ENCODE peak calls at places on chromosomes 16 and 17, in nine cellular contexts. One of them, this sample, is unnamed.

GRCh38 chr16:66904846-66905632 is 13.6 kb downstream of the CDH16 start:
- DNase-seq in activated naive CD8-positive, alpha-beta T cell treated with anti-CD3 and anti-CD28 coated beads for 36 hours: no peak
- DNase-seq in memory B cell: no peak
- DNase-seq in SK-N-DZ: no peak
- DNase-seq in body of pancreas: no peak
- DNase-seq in putamen: no peak
- DNase-seq in neural progenitor cell: no peak
- DNase-seq in NCI-H2081 treated with DMSO at 0.1 percent for 48 hours: no peak
- DNase-seq in skeletal muscle cell: no peak
- DNase-seq in this sample: no peak

GRCh38 chr17:65123757-65124675 is 13.2 kb upstream of the RGS9 start:
- DNase-seq in SK-N-DZ: no peak
- DNase-seq in putamen: no peak
- DNase-seq in NCI-H2081 treated with DMSO at 0.1 percent for 48 hours: no peak
- DNase-seq in body of pancreas: no peak
- DNase-seq in activated naive CD8-positive, alpha-beta T cell treated with anti-CD3 and anti-CD28 coated beads for 36 hours: no peak
- DNase-seq in skeletal muscle cell: no peak
- DNase-seq in neural progenitor cell: no peak
- DNase-seq in memory B cell: no peak
- DNase-seq in this sample: no peak

GRCh38 chr17:65584604-65585521 is 23.4 kb upstream of the AXIN2 start:
- DNase-seq in neural progenitor cell: no peak
- DNase-seq in putamen: no peak
- DNase-seq in SK-N-DZ: no peak
- DNase-seq in memory B cell: no peak
- DNase-seq in body of pancreas: peak
- DNase-seq in activated naive CD8-positive, alpha-beta T cell treated with anti-CD3 and anti-CD28 coated beads for 36 hours: no peak
- DNase-seq in skeletal muscle cell: no peak
- DNase-seq in NCI-H2081 treated with DMSO at 0.1 percent for 48 hours: no peak
- DNase-seq in this sample: peak

GRCh38 chr17:11583306-11583992 is 14.8 kb upstream of the DNAH9 start:
- DNase-seq in memory B cell: no peak
- DNase-seq in activated naive CD8-positive, alpha-beta T cell treated with anti-CD3 and anti-CD28 coated beads for 36 hours: no peak
- DNase-seq in neural progenitor cell: no peak
- DNase-seq in NCI-H2081 treated with DMSO at 0.1 percent for 48 hours: no peak
- DNase-seq in body of pancreas: no peak
- DNase-seq in putamen: no peak
- DNase-seq in SK-N-DZ: no peak
- DNase-seq in skeletal muscle cell: no peak
- DNase-seq in this sample: no peak

GRCh38 chr16:71727545-71728324 is 3.2 kb upstream of the PHLPP2 start:
- DNase-seq in activated naive CD8-positive, alpha-beta T cell treated with anti-CD3 and anti-CD28 coated beads for 36 hours: no peak
- DNase-seq in NCI-H2081 treated with DMSO at 0.1 percent for 48 hours: no peak
- DNase-seq in putamen: no peak
- DNase-seq in body of pancreas: no peak
- DNase-seq in memory B cell: no peak
- DNase-seq in neural progenitor cell: no peak
- DNase-seq in skeletal muscle cell: no peak
- DNase-seq in SK-N-DZ: no peak
- DNase-seq in this sample: no peak

GRCh38 chr17:82301916-82302497 is 15.4 kb downstream of the CD7 start:
- DNase-seq in skeletal muscle cell: no peak
- DNase-seq in putamen: no peak
- DNase-seq in memory B cell: no peak
- DNase-seq in neural progenitor cell: no peak
- DNase-seq in activated naive CD8-positive, alpha-beta T cell treated with anti-CD3 and anti-CD28 coated beads for 36 hours: peak
- DNase-seq in body of pancreas: no peak
- DNase-seq in NCI-H2081 treated with DMSO at 0.1 percent for 48 hours: no peak
- DNase-seq in SK-N-DZ: no peak
- DNase-seq in this sample: no peak

GRCh38 chr17:15351925-15352324 is 10.5 kb upstream of the TEKT3 start:
- DNase-seq in body of pancreas: peak
- DNase-seq in memory B cell: no peak
- DNase-seq in NCI-H2081 treated with DMSO at 0.1 percent for 48 hours: no peak
- DNase-seq in neural progenitor cell: no peak
- DNase-seq in putamen: no peak
- DNase-seq in skeletal muscle cell: peak
- DNase-seq in SK-N-DZ: no peak
- DNase-seq in activated naive CD8-positive, alpha-beta T cell treated with anti-CD3 and anti-CD28 coated beads for 36 hours: no peak
- DNase-seq in this sample: peak

GRCh38 chr17:66538776-66539175 is 236.4 kb downstream of the PRKCA start:
- DNase-seq in neural progenitor cell: no peak
- DNase-seq in body of pancreas: no peak
- DNase-seq in memory B cell: no peak
- DNase-seq in NCI-H2081 treated with DMSO at 0.1 percent for 48 hours: no peak
- DNase-seq in SK-N-DZ: no peak
- DNase-seq in putamen: no peak
- DNase-seq in skeletal muscle cell: no peak
- DNase-seq in activated naive CD8-positive, alpha-beta T cell treated with anti-CD3 and anti-CD28 coated beads for 36 hours: no peak
- DNase-seq in this sample: no peak

GRCh38 chr16:86167061-86167460 is 268.1 kb downstream of the IRF8 start:
- DNase-seq in body of pancreas: no peak
- DNase-seq in skeletal muscle cell: no peak
- DNase-seq in memory B cell: no peak
- DNase-seq in activated naive CD8-positive, alpha-beta T cell treated with anti-CD3 and anti-CD28 coated beads for 36 hours: no peak
- DNase-seq in putamen: no peak
- DNase-seq in neural progenitor cell: no peak
- DNase-seq in SK-N-DZ: no peak
- DNase-seq in NCI-H2081 treated with DMSO at 0.1 percent for 48 hours: no peak
- DNase-seq in this sample: no peak

GRCh38 chr16:56352351-56353053 is 72.8 kb downstream of the AMFR start:
- DNase-seq in body of pancreas: no peak
- DNase-seq in NCI-H2081 treated with DMSO at 0.1 percent for 48 hours: no peak
- DNase-seq in neural progenitor cell: no peak
- DNase-seq in SK-N-DZ: no peak
- DNase-seq in memory B cell: no peak
- DNase-seq in skeletal muscle cell: no peak
- DNase-seq in putamen: no peak
- DNase-seq in activated naive CD8-positive, alpha-beta T cell treated with anti-CD3 and anti-CD28 coated beads for 36 hours: no peak
- DNase-seq in this sample: no peak

GRCh38 chr16:46688101-46688656 is 799 bp downstream of the VPS35 start:
- DNase-seq in memory B cell: peak
- DNase-seq in neural progenitor cell: no peak
- DNase-seq in SK-N-DZ: no peak
- DNase-seq in NCI-H2081 treated with DMSO at 0.1 percent for 48 hours: no peak
- DNase-seq in activated naive CD8-positive, alpha-beta T cell treated with anti-CD3 and anti-CD28 coated beads for 36 hours: no peak
- DNase-seq in skeletal muscle cell: no peak
- DNase-seq in putamen: peak
- DNase-seq in body of pancreas: peak
- DNase-seq in this sample: no peak

GRCh38 chr16:65229191-65229662 is 107.4 kb upstream of the CDH11 start:
- DNase-seq in skeletal muscle cell: no peak
- DNase-seq in NCI-H2081 treated with DMSO at 0.1 percent for 48 hours: no peak
- DNase-seq in body of pancreas: no peak
- DNase-seq in activated naive CD8-positive, alpha-beta T cell treated with anti-CD3 and anti-CD28 coated beads for 36 hours: no peak
- DNase-seq in memory B cell: no peak
- DNase-seq in putamen: no peak
- DNase-seq in neural progenitor cell: no peak
- DNase-seq in SK-N-DZ: no peak
- DNase-seq in this sample: no peak

GRCh38 chr17:37493249-37494027 is 3.7 kb downstream of the DUSP14 start:
- DNase-seq in activated naive CD8-positive, alpha-beta T cell treated with anti-CD3 and anti-CD28 coated beads for 36 hours: no peak
- DNase-seq in NCI-H2081 treated with DMSO at 0.1 percent for 48 hours: no peak
- DNase-seq in memory B cell: no peak
- DNase-seq in SK-N-DZ: no peak
- DNase-seq in skeletal muscle cell: peak
- DNase-seq in neural progenitor cell: no peak
- DNase-seq in body of pancreas: no peak
- DNase-seq in putamen: no peak
- DNase-seq in this sample: peak

GRCh38 chr17:80348551-80349436 is 66.2 kb upstream of the ENDOV start:
- DNase-seq in body of pancreas: no peak
- DNase-seq in putamen: no peak
- DNase-seq in memory B cell: no peak
- DNase-seq in SK-N-DZ: no peak
- DNase-seq in neural progenitor cell: no peak
- DNase-seq in NCI-H2081 treated with DMSO at 0.1 percent for 48 hours: no peak
- DNase-seq in skeletal muscle cell: peak
- DNase-seq in activated naive CD8-positive, alpha-beta T cell treated with anti-CD3 and anti-CD28 coated beads for 36 hours: no peak
- DNase-seq in this sample: no peak

GRCh38 chr17:51739245-51739886 is 419.1 kb downstream of the CA10 start:
- DNase-seq in skeletal muscle cell: no peak
- DNase-seq in NCI-H2081 treated with DMSO at 0.1 percent for 48 hours: peak
- DNase-seq in activated naive CD8-positive, alpha-beta T cell treated with anti-CD3 and anti-CD28 coated beads for 36 hours: no peak
- DNase-seq in putamen: no peak
- DNase-seq in neural progenitor cell: no peak
- DNase-seq in SK-N-DZ: no peak
- DNase-seq in body of pancreas: no peak
- DNase-seq in memory B cell: no peak
- DNase-seq in this sample: no peak